ENCODE peak calls at places on chromosomes 6 and 20, in six cellular contexts. U is H1, Y is HepG2, P is GM12891, I is GM12878, Q is K562. N is an unnamed sample.

GRCh38 chr6:108526739-108527174 is 34.0 kb upstream of the FOXO3 start:
- DNase-seq in U (no peak), P (no peak), Y (peak), Q (peak), I (no peak), N (peak)

GRCh38 chr20:18224968-18225568 is 63.3 kb upstream of the ZNF133 start:
- DNase-seq in P (no peak), Q (no peak), U (no peak), I (no peak), Y (peak), N (no peak)

GRCh38 chr6:43901330-43902230 is 131.6 kb downstream of the VEGFA start:
- DNase-seq in Q (no peak), P (no peak), Y (no peak), U (no peak), I (no peak), N (no peak)

GRCh38 chr6:116118608-116119007 is 7.3 kb downstream of the COL10A1 start:
- DNase-seq in I (no peak), P (no peak), U (no peak), Y (no peak), Q (no peak), N (no peak)

GRCh38 chr6:36745836-36746235 is 48.2 kb downstream of the RAB44 start:
- DNase-seq in I (no peak), P (no peak), Q (no peak), U (no peak), Y (no peak), N (no peak)

GRCh38 chr6:16205377-16206144 is 32.8 kb upstream of the GMPR start:
- DNase-seq in U (no peak), I (peak), P (no peak), Q (no peak), Y (no peak), N (no peak)

GRCh38 chr20:11232896-11233295 is 559.1 kb upstream of the JAG1 start:
- DNase-seq in I (no peak), P (no peak), Y (no peak), U (no peak), Q (no peak), N (no peak)

GRCh38 chr20:373171-373890 is 7.2 kb upstream of the TRIB3 start:
- DNase-seq in Y (peak), U (no peak), I (no peak), P (no peak), Q (peak), N (no peak)

GRCh38 chr6:20565291-20565690 is 31.0 kb downstream of the CDKAL1 start:
- DNase-seq in Y (no peak), Q (no peak), U (no peak), P (peak), I (no peak), N (no peak)

GRCh38 chr20:57352305-57352704 is 1.2 kb downstream of the RAE1 start:
- DNase-seq in I (no peak), Q (no peak), Y (no peak), U (no peak), P (no peak), N (no peak)

GRCh38 chr20:62208805-62209755 is 11.0 kb downstream of the HRH3 start:
- DNase-seq in Q (peak), P (no peak), I (no peak), Y (peak), U (no peak), N (no peak)

GRCh38 chr20:35912877-35913276 is 41.4 kb downstream of the SCAND1 start:
- DNase-seq in Q (no peak), I (no peak), P (no peak), U (no peak), Y (no peak), N (no peak)

GRCh38 chr20:53660078-53660909 is 66.7 kb upstream of the ZNF217 start:
- DNase-seq in P (no peak), Y (no peak), I (no peak), Q (no peak), U (no peak), N (no peak)

GRCh38 chr6:3419624-3420272 is 37.1 kb downstream of the SLC22A23 start:
- DNase-seq in P (no peak), Y (peak), I (no peak), Q (peak), U (no peak), N (no peak)

GRCh38 chr20:36162272-36162966 is 7.9 kb downstream of the EPB41L1 start:
- DNase-seq in Y (no peak), I (no peak), P (no peak), Q (peak), U (no peak), N (no peak)

GRCh38 chr6:135225911-135226310 is 44.8 kb downstream of the MYB start:
- DNase-seq in I (no peak), Q (no peak), P (no peak), Y (no peak), U (no peak), N (no peak)

GRCh38 chr6:39313526-39314272 is 520 bp downstream of the KCNK17 start:
- DNase-seq in Y (no peak), Q (no peak), P (no peak), I (no peak), U (no peak), N (no peak)

GRCh38 chr20:8787090-8787489 is 281.8 kb upstream of the PLCB4 start:
- DNase-seq in I (no peak), Q (no peak), Y (no peak), U (no peak), P (no peak), N (no peak)

GRCh38 chr6:169848946-169849345 is 97.5 kb downstream of the ERMARD start:
- DNase-seq in P (no peak), U (no peak), Q (no peak), Y (no peak), I (no peak), N (no peak)

GRCh38 chr6:151211075-151211474 is 28.7 kb upstream of the AKAP12 start:
- DNase-seq in U (no peak), Q (no peak), P (no peak), I (no peak), Y (no peak), N (no peak)

GRCh38 chr6:2191390-2191740 is 54.0 kb downstream of the GMDS start:
- DNase-seq in Y (no peak), P (no peak), Q (no peak), U (no peak), I (no peak), N (no peak)

GRCh38 chr20:4666001-4666470 is 55.7 kb upstream of the PRND start:
- DNase-seq in Y (no peak), P (no peak), Q (no peak), I (no peak), U (no peak), N (no peak)

GRCh38 chr6:133108377-133108776 is 132.8 kb upstream of the EYA4 start:
- DNase-seq in P (no peak), I (no peak), U (no peak), Y (no peak), Q (no peak), N (no peak)

GRCh38 chr6:11172501-11173337 is 59.7 kb downstream of the NEDD9 start:
- DNase-seq in Y (peak), U (peak), P (peak), I (no peak), Q (peak), N (no peak)

GRCh38 chr6:33672808-33673207 is 38.7 kb downstream of the UQCC2 start:
- DNase-seq in Q (peak), U (no peak), I (no peak), Y (peak), P (no peak), N (no peak)

GRCh38 chr6:12132351-12133222 is 120.5 kb downstream of the HIVEP1 start:
- DNase-seq in U (no peak), P (no peak), Q (no peak), I (no peak), Y (no peak), N (no peak)

GRCh38 chr6:118542184-118542952 is 5.7 kb upstream of the PLN start:
- DNase-seq in Q (no peak), P (no peak), Y (no peak), U (no peak), I (no peak), N (no peak)

GRCh38 chr20:40797425-40797824 is 108.4 kb upstream of the MAFB start:
- DNase-seq in P (no peak), U (no peak), Y (peak), Q (peak), I (no peak), N (no peak)

GRCh38 chr6:130575971-130576370 is 210.2 kb downstream of the TMEM200A start:
- DNase-seq in Y (peak), I (peak), Q (no peak), U (no peak), P (no peak), N (no peak)

DNA sequence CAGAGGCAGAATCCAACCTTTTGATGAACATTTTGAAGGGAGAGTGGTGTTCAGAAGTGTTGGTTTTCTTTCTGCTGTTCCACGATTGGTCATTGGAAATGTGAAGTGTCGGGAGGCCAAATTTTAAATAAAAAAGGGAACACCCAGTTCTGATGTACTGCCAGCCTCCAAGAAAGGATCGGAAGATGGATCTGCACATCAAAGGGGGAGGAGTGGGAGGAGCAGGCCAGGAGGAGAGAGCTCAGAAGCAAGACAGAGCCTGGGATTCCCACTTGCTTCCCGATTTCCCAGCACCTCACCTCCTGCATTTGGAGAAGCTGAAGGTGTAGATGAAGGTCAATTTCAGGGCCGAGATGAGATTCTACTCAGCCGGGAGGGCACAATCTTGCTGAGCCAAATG is 55.9 kb upstream of the NAA20 start:
- DNase-seq in Q (no peak), Y (no peak), I (no peak), U (no peak), P (no peak), N (no peak)
- TF ChIP-seq POLR2AphosphoS5 in Q (no peak), Y (no peak), I (no peak), U (no peak), P (no peak), N (no peak)

DNA sequence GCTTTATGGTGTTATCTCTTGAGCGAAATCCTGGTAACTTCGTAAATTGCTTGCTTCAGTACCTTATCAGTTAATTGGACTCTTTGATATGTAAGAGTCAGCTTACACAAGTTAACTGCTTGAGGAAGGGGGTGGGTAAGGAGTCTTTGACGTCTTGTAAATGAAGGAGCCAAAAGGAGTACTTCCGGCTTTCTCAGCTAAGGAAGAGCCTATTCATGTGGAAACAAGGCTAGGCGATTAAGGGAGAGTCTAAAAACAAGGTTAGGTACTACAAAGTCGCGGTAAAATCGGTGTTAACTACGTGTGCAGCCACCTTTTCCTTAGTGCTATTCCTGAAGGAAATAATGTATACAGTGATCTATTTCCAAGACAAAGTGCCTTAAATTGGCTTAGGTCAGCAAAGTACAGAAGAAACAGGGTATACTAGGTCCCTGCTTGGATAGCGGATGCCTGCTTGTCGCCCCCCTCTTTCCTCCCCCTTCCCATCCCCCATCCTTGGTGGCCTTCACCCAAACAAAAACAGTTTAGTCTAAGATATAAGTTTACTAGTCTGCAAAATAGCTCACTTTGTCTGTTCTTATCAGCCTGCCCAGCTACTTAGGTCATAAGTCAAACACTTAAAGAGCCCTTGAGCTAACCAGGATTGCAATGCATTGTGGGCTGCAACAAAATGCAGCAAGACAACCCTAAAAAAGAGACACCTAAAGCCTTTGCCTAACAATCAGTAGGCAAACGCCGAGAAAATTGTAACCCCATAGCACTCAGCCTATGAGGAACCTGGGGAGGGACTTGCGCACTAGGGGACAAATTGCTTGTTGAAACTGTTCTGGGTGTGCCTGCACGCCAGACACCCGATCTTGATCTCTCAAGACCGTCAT is 147.3 kb downstream of the TRIM27 start:
- DNase-seq in Q (peak), U (no peak), I (no peak), P (no peak), Y (no peak), N (no peak)
- TF ChIP-seq TAF1 in Q (no peak), U (no peak), I (no peak), P (no peak), Y (no peak), N (no peak)

GRCh38 chr20:58877374-58878360 is 25.2 kb downstream of the GNAS start:
- DNase-seq in P (no peak), Q (no peak), Y (no peak), I (no peak), U (no peak), N (no peak)
- TF ChIP-seq POLR2A in P (no peak), Q (no peak), Y (no peak), I (no peak), U (no peak), N (no peak)

GRCh38 chr6:52976149-52976548 is 18.9 kb downstream of the GSTA4 start:
- DNase-seq in Y (no peak), P (no peak), I (no peak), U (no peak), Q (no peak), N (no peak)

GRCh38 chr6:52981215-52981910 is 13.7 kb downstream of the GSTA4 start:
- DNase-seq in U (no peak), I (no peak), Q (no peak), Y (no peak), P (no peak), N (no peak)

GRCh38 chr6:52975580-52975979 is 19.5 kb downstream of the GSTA4 start:
- DNase-seq in P (no peak), Q (no peak), I (no peak), Y (no peak), U (no peak), N (no peak)

GRCh38 chr6:52973013-52973412 is 22.1 kb downstream of the GSTA4 start:
- DNase-seq in U (no peak), Y (no peak), Q (no peak), I (no peak), P (no peak), N (no peak)

DNA sequence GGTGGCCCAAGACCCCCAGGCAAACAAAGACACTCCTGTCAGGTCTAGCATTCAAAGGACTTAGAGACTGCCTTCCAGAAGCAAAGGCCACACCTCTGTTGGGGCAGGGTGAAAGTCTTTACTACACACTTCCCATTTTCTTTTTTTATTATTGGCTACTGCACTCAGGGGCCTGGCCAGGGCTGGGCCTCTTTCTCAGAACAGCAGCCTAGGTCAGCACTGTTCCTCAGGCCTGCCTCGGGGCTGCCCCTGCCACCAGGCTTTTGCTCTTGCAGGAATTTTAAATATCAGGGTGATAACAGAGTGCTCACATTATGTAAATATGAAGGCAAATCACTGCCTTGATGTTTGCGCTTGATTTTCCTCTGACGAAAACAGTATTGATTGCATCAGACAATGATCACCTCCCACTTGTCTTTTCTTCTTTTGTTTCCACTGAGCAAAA is 18.5 kb downstream of the GSTA4 start:
- DNase-seq in U (no peak), I (no peak), P (no peak), Q (no peak), Y (no peak), N (no peak)
- TF ChIP-seq POLR2AphosphoS5 in U (no peak), I (no peak), P (no peak), Q (no peak), Y (no peak), N (no peak)

GRCh38 chr20:19713851-19714716 is 44.0 kb upstream of the RIN2 start:
- DNase-seq in Y (no peak), Q (no peak), U (no peak), P (no peak), I (no peak), N (no peak)

GRCh38 chr20:19711126-19711525 is 46.9 kb upstream of the RIN2 start:
- DNase-seq in U (no peak), P (no peak), Q (no peak), Y (no peak), I (no peak), N (no peak)

GRCh38 chr20:19709635-19710335 is 48.3 kb upstream of the RIN2 start:
- DNase-seq in P (no peak), U (no peak), I (no peak), Y (no peak), Q (no peak), N (no peak)

GRCh38 chr20:19710336-19710721 is 47.7 kb upstream of the RIN2 start:
- DNase-seq in Q (no peak), I (no peak), P (no peak), Y (no peak), U (no peak), N (no peak)

GRCh38 chr20:19712737-19713260 is 45.3 kb upstream of the RIN2 start:
- DNase-seq in P (no peak), U (no peak), I (no peak), Y (no peak), Q (no peak), N (no peak)
- TF ChIP-seq TAF1 in P (no peak), U (no peak), I (no peak), Y (no peak), Q (no peak), N (no peak)

DNA sequence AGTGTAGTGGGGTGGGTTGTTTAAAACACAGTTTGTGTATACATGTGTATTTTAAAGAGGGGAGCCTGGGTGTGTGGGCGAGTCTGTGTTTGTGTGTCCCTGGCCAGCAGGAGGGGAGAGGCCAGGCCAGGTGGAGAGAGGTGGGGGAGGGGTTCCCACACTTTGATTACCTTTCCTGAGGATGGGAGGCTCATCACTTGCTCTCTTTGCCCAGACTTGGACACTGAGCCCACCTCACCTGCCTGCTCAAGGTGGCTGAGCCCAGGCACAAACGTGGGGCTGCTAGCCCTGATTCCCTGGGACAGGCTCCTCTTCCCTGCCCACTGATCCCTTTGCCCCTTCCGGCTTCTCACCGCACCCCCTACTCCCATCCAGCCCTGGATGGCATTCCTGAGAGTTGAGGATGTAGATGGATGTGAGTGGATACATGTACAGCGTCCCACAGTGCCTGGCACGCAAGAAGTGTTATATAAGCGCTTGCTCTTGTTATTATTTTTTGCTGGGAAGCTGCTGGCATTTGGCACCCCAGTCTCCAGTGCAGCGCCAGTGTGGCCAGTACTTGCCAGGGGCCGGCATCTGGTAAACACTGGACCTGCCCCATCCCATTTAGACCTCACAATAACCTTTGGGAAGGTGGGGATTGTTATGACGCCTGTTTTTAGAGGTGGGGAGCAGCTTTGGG is 2.7 kb downstream of the CEBPB start:
- DNase-seq in Q (peak), Y (no peak), U (no peak), P (no peak), I (no peak), N (no peak)
- TF ChIP-seq POLR2A in Q (no peak), Y (no peak), U (peak), P (no peak), I (no peak), N (no peak)

GRCh38 chr6:26031151-26031594 is 56.1 kb upstream of the HFE start:
- DNase-seq in P (no peak), I (no peak), U (no peak), Q (no peak), Y (no peak), N (no peak)
- TF ChIP-seq POLR2AphosphoS5 in P (no peak), I (no peak), U (peak), Q (peak), Y (no peak), N (no peak)

GRCh38 chr20:2515203-2515602 is 6.5 kb upstream of the ZNF343 start:
- DNase-seq in U (no peak), P (no peak), Y (no peak), I (no peak), Q (no peak), N (no peak)

GRCh38 chr20:2519115-2519815 is 10.6 kb upstream of the ZNF343 start:
- DNase-seq in U (no peak), I (no peak), Y (no peak), P (no peak), Q (no peak), N (no peak)

GRCh38 chr20:2518558-2518957 is 9.8 kb upstream of the ZNF343 start:
- DNase-seq in U (no peak), Q (peak), I (no peak), Y (no peak), P (no peak), N (no peak)

GRCh38 chr20:2518096-2518495 is 9.4 kb upstream of the ZNF343 start:
- DNase-seq in Q (no peak), I (no peak), U (no peak), P (no peak), Y (no peak), N (no peak)

DNA sequence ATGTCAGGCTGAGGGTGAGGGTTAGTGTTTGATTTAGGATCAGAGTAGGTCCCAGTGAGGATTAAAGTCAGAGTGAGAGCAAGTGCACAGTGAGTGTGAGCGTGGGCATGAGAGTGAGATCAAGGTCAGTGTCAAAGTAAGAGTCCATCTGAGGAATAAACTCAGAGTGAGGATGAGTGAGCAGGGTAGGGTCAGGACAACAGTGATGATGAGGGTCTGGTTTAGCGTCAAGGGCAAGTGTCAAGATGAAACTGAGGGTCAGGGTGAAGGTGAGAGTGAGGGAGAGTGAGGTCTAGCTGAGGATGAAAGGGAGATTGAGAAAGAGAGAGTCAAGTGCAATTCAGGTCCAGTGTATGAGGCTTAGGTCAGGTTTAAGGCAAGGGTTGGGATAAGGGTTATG is 7.7 kb upstream of the ZNF343 start:
- DNase-seq in U (no peak), Y (no peak), I (no peak), Q (no peak), P (no peak), N (no peak)
- TF ChIP-seq TAF1 in U (no peak), Y (no peak), I (no peak), Q (no peak), P (no peak), N (no peak)

GRCh38 chr20:48807051-48807450 is 20.7 kb downstream of the PREX1 start:
- DNase-seq in P (no peak), U (no peak), Y (no peak), Q (no peak), I (no peak), N (no peak)
- TF ChIP-seq POLR2A in P (no peak), U (no peak), Y (no peak), Q (no peak), I (no peak), N (no peak)